ENCODE peak calls at places on chromosomes 1 and 21, in eight cellular contexts. G is GM23338, N is lower lobe of right lung, W is mesenchymal stem cell, B is cardiac muscle cell, M is tibial nerve, P is PC-3, F is SJSA1. U is an unnamed sample.

GRCh38 chr1:205066221-205066818 is 17.9 kb downstream of the TMEM81 start:
- DNase-seq in G (no peak), N (no peak), W (no peak), B (no peak), M (no peak), P (peak; percentile 43), F (no peak), U (peak; percentile 48)

GRCh38 chr1:21344750-21345443 is 54.6 kb upstream of the ECE1 start:
- DNase-seq in G (peak; percentile 45), N (peak; percentile 58), W (peak; percentile 38), B (no peak), M (no peak), P (no peak), F (no peak), U (peak; percentile 50)

GRCh38 chr1:43232071-43232470 is 37.7 kb upstream of the TMEM125 start:
- DNase-seq in G (no peak), N (no peak), W (peak; percentile 68), B (no peak), M (no peak), P (peak; percentile 58), F (peak; percentile 66), U (no peak)

GRCh38 chr1:8447616-8448150 is 129.8 kb downstream of the SLC45A1 start:
- DNase-seq in G (no peak), N (no peak), W (no peak), B (no peak), M (no peak), P (no peak), F (no peak), U (no peak)

GRCh38 chr1:57063427-57063826 is 97.6 kb upstream of the C8B start:
- DNase-seq in G (no peak), N (no peak), W (no peak), B (no peak), M (no peak), P (no peak), F (no peak), U (no peak)

GRCh38 chr1:228073870-228074545 is 8.5 kb upstream of the ARF1 start:
- DNase-seq in G (peak; percentile 64), N (peak; percentile 52), W (no peak), B (peak; percentile 63), M (no peak), P (no peak), F (no peak), U (no peak)

GRCh38 chr1:78419309-78419708 is 71.5 kb upstream of the PTGFR start:
- DNase-seq in G (no peak), N (no peak), W (no peak), B (no peak), M (no peak), P (no peak), F (no peak), U (no peak)

GRCh38 chr21:40936151-40936550 is 89.2 kb upstream of the DSCAM start:
- DNase-seq in G (no peak), N (no peak), W (no peak), B (peak; percentile 5), M (no peak), P (no peak), F (no peak), U (no peak)

GRCh38 chr1:244865028-244865371 is 657 bp upstream of the HNRNPU start:
- DNase-seq in G (peak; percentile 56), N (no peak), W (no peak), B (peak; percentile 30), M (no peak), P (no peak), F (no peak), U (no peak)

GRCh38 chr1:180923887-180924286 is 11.2 kb downstream of the KIAA1614 start:
- DNase-seq in G (no peak), N (no peak), W (no peak), B (no peak), M (no peak), P (no peak), F (no peak), U (no peak)

GRCh38 chr1:208179303-208179702 is 64.9 kb downstream of the PLXNA2 start:
- DNase-seq in G (no peak), N (peak; percentile 57), W (no peak), B (no peak), M (no peak), P (peak; percentile 89), F (no peak), U (no peak)

GRCh38 chr1:56816909-56817308 is 2.3 kb downstream of the FYB2 start:
- DNase-seq in G (no peak), N (no peak), W (no peak), B (no peak), M (no peak), P (no peak), F (no peak), U (no peak)

GRCh38 chr1:245592083-245592460 is 437.3 kb downstream of the KIF26B start:
- DNase-seq in G (no peak), N (no peak), W (no peak), B (no peak), M (no peak), P (no peak), F (no peak), U (no peak)

GRCh38 chr1:200062143-200062542 is 34.6 kb downstream of the NR5A2 start:
- DNase-seq in G (no peak), N (no peak), W (no peak), B (no peak), M (no peak), P (no peak), F (no peak), U (no peak)

GRCh38 chr1:200535605-200536004 is 84.9 kb downstream of the KIF14 start:
- DNase-seq in G (peak; percentile 68), N (no peak), W (no peak), B (no peak), M (no peak), P (peak; percentile 98), F (no peak), U (peak; percentile 22)

GRCh38 chr1:198212675-198213074 is 55.9 kb downstream of the NEK7 start:
- DNase-seq in G (no peak), N (no peak), W (peak; percentile 93), B (no peak), M (no peak), P (peak; percentile 43), F (no peak), U (no peak)

DNA sequence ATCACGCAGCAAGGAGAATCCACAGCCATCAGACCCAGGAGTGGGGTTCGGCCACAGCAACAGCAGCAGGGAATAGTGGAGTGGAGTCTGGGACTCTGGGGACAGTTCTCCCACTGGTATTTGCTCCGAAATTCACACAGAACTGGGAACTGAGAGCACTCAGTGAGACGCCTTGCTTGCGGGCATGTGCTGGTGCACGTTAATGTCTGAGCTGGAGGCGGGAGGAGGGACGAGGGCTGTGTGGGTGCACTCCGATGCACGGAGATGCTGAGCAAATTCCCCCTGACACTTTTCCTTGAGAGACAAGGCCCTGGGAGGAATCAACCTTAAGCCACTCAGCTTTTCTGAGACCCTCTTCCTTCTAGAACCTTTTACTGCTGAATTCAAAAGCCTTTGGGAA is 2.9 kb downstream of the RGS8 start:
- DNase-seq in G (no peak), N (no peak), W (no peak), B (no peak), M (no peak), P (no peak), F (no peak), U (no peak)
- H3K4me1 ChIP-seq in G (peaks cover 13% of the 10 kb centered on the region), N (no peaks in the 10 kb centered on the region), W (peaks cover 4% of the 10 kb centered on the region), B (no peaks in the 10 kb centered on the region), M (peaks cover 14% of the 10 kb centered on the region), P (peaks cover 26% of the 10 kb centered on the region), F (peaks cover 12% of the 10 kb centered on the region), U (no peaks in the 10 kb centered on the region)

GRCh38 chr1:17356387-17356992 is 15.5 kb upstream of the PADI6 start:
- DNase-seq in G (no peak), N (no peak), W (no peak), B (no peak), M (no peak), P (no peak), F (no peak), U (no peak)
- H3K4me3 ChIP-seq in G (no peak overlapping the region), N (no peak overlapping the region), W (no peak overlapping the region), B (no peak overlapping the region), M (no peak overlapping the region), P (no peak overlapping the region), F (no peak overlapping the region), U (no peak overlapping the region)

GRCh38 chr1:63935148-63935547 is 161.3 kb downstream of the ROR1 start:
- DNase-seq in G (no peak), N (no peak), W (peak; percentile 38), B (no peak), M (no peak), P (peak; percentile 63), F (no peak), U (no peak)
- H3K4me1 ChIP-seq in G (peaks cover 7% of the 10 kb centered on the region), N (no peaks in the 10 kb centered on the region), W (peaks cover 7% of the 10 kb centered on the region), B (peaks cover 21% of the 10 kb centered on the region), M (peaks cover 5% of the 10 kb centered on the region), P (no peaks in the 10 kb centered on the region), F (no peaks in the 10 kb centered on the region), U (no peaks in the 10 kb centered on the region)

DNA sequence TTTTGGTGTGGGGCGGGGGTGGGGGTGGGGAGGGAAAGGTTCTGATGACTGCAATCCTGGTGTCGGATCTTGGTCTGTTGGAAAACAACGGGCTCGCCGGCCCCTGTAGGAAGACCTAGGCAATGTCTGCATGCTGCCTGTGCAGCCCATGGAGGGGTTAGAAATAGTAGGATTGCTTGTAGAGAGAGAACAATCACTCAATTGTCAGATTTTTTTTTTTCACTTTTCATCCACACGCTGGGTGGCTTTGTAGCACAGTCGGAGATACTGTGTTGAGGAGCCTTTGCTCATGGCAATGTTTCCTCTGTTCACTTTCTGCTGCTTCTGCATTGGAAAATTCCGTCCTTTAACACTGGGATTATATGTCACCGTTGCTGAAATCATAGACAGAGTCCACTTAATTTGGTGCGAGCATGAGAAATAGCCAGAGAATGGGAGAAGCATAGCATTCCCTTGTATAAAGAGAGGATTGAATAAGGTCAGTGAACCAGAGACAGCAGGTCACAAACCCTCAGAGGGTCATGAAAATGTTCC is 107.5 kb downstream of the MRPS6 start:
- DNase-seq in G (peak; percentile 36), N (no peak), W (no peak), B (no peak), M (no peak), P (no peak), F (no peak), U (no peak)
- H3K4me3 ChIP-seq in G (peak overlapping the region; percentile 28), N (peak overlapping the region; percentile 2), W (no peak overlapping the region), B (no peak overlapping the region), M (no peak overlapping the region), P (no peak overlapping the region), F (no peak overlapping the region), U (no peak overlapping the region)

GRCh38 chr1:218262259-218262658 is 22.8 kb upstream of the RRP15 start:
- DNase-seq in G (no peak), N (no peak), W (no peak), B (peak; percentile 34), M (no peak), P (peak; percentile 22), F (no peak), U (no peak)

GRCh38 chr1:218266356-218266755 is 18.7 kb upstream of the RRP15 start:
- DNase-seq in G (no peak), N (no peak), W (no peak), B (no peak), M (no peak), P (peak; percentile 53), F (no peak), U (no peak)
- H3K4me1 ChIP-seq in G (no peaks in the 10 kb centered on the region), N (no peaks in the 10 kb centered on the region), W (no peaks in the 10 kb centered on the region), B (no peaks in the 10 kb centered on the region), M (no peaks in the 10 kb centered on the region), P (no peaks in the 10 kb centered on the region), F (no peaks in the 10 kb centered on the region), U (peaks cover 11% of the 10 kb centered on the region)

GRCh38 chr1:168288311-168289052 is 7.8 kb downstream of the TBX19 start:
- DNase-seq in G (no peak), N (no peak), W (no peak), B (no peak), M (no peak), P (peak; percentile 90), F (no peak), U (no peak)
- H3K4me3 ChIP-seq in G (no peak overlapping the region), N (no peak overlapping the region), W (no peak overlapping the region), B (no peak overlapping the region), M (no peak overlapping the region), P (no peak overlapping the region), F (no peak overlapping the region), U (no peak overlapping the region)

U was measured in HAP-1.